ENCODE peak calls at places on chromosomes 2 and 18, in four cellular contexts. L is brain microvascular endothelial cell, V is renal cortical epithelial cell, U is astrocyte of the spinal cord. W is an unnamed sample.

GRCh38 chr2:9258953-9259399 is 52.4 kb downstream of the ASAP2 start:
- DNase-seq in U (peak), L (no peak), V (no peak), W (no peak)

GRCh38 chr2:105487142-105488069 is 88.6 kb upstream of the FHL2 start:
- DNase-seq in L (peak), V (no peak), U (peak), W (no peak)

GRCh38 chr2:232937278-232937906 is 67.3 kb downstream of the SNORC start:
- DNase-seq in L (peak), U (no peak), V (peak), W (no peak)

GRCh38 chr18:10354241-10354811 is 100.1 kb upstream of the APCDD1 start:
- DNase-seq in L (no peak), V (no peak), U (no peak), W (no peak)

GRCh38 chr18:60215432-60215831 is 157.1 kb downstream of the MC4R start:
- DNase-seq in V (no peak), L (no peak), U (no peak), W (no peak)

GRCh38 chr2:128396946-128397345 is 78.3 kb upstream of the HS6ST1 start:
- DNase-seq in U (no peak), L (no peak), V (peak), W (no peak)

GRCh38 chr2:26516781-26517180 is 38.9 kb upstream of the OTOF start:
- DNase-seq in U (no peak), L (no peak), V (no peak), W (no peak)

GRCh38 chr2:9582624-9583023 is 27.0 kb upstream of the ADAM17 start:
- DNase-seq in U (no peak), L (no peak), V (no peak), W (no peak)

GRCh38 chr18:62777814-62778213 is 62.5 kb downstream of the PHLPP1 start:
- DNase-seq in U (no peak), V (peak), L (no peak), W (no peak)

GRCh38 chr2:112077814-112078213 is 22.7 kb downstream of the TMEM87B start:
- DNase-seq in V (no peak), U (no peak), L (no peak), W (no peak)

GRCh38 chr2:134469516-134470115 is 215.7 kb downstream of the MGAT5 start:
- DNase-seq in L (no peak), V (no peak), U (no peak), W (no peak)

GRCh38 chr2:27959496-27959895 is 69.0 kb downstream of the BABAM2 start:
- DNase-seq in L (peak), V (peak), U (peak), W (no peak)

GRCh38 chr18:58805482-58806187 is 59.0 kb upstream of the ZNF532 start:
- DNase-seq in U (no peak), V (no peak), L (no peak), W (no peak)

GRCh38 chr18:9757851-9758587 is 49.9 kb downstream of the RAB31 start:
- DNase-seq in V (peak), U (peak), L (peak), W (no peak)

GRCh38 chr2:134367915-134368911 is 114.3 kb downstream of the MGAT5 start:
- DNase-seq in U (peak), L (peak), V (peak), W (no peak)

GRCh38 chr2:121634354-121635307 is 14.6 kb downstream of the CLASP1 start:
- DNase-seq in V (peak), U (peak), L (peak), W (peak)

GRCh38 chr2:105515581-105516415 is 116.9 kb upstream of the FHL2 start:
- DNase-seq in L (no peak), U (no peak), V (peak), W (no peak)

GRCh38 chr2:64910972-64911433 is 78.2 kb upstream of the SLC1A4 start:
- DNase-seq in L (no peak), V (no peak), U (no peak), W (no peak)

GRCh38 chr2:62347563-62348270 is 151.8 kb downstream of the B3GNT2 start:
- DNase-seq in L (no peak), V (no peak), U (no peak), W (no peak)

GRCh38 chr2:53450885-53451284 is 316.7 kb upstream of the CHAC2 start:
- DNase-seq in U (no peak), L (no peak), V (no peak), W (no peak)

GRCh38 chr18:79522451-79523220 is 126.9 kb downstream of the NFATC1 start:
- DNase-seq in U (no peak), V (no peak), L (no peak), W (no peak)

GRCh38 chr2:223580951-223581350 is 21.2 kb downstream of the SCG2 start:
- DNase-seq in U (peak), V (peak), L (peak), W (no peak)

GRCh38 chr18:72940509-72940908 is 72.7 kb upstream of the NETO1 start:
- DNase-seq in U (no peak), V (no peak), L (no peak), W (no peak)

W was measured in HCT116.